ENCODE peak calls at places on chromosomes 11 and 22, in eight cellular contexts. One of them, this sample, is unnamed.

GRCh38 chr11:14449302-14449714 is 50.3 kb downstream of the COPB1 start:
- DNase-seq in mucosa of descending colon: no peak
- DNase-seq in uterus: no peak
- DNase-seq in NCI-H1417: no peak
- DNase-seq in T-helper 9 cell: no peak
- DNase-seq in mesendoderm: no peak
- DNase-seq in MM.1S: no peak
- DNase-seq in CD8-positive, alpha-beta T cell: no peak
- DNase-seq in this sample: no peak

GRCh38 chr11:105935791-105936190 is 86.2 kb downstream of the MSANTD4 start:
- DNase-seq in uterus: no peak
- DNase-seq in NCI-H1417: peak; percentile 63
- DNase-seq in mesendoderm: no peak
- DNase-seq in MM.1S: no peak
- DNase-seq in mucosa of descending colon: no peak
- DNase-seq in T-helper 9 cell: no peak
- DNase-seq in CD8-positive, alpha-beta T cell: no peak
- DNase-seq in this sample: peak; percentile 17

GRCh38 chr22:22934543-22935055 is 47.0 kb downstream of the IGLL5 start:
- DNase-seq in T-helper 9 cell: no peak
- DNase-seq in MM.1S: no peak
- DNase-seq in CD8-positive, alpha-beta T cell: no peak
- DNase-seq in uterus: no peak
- DNase-seq in mesendoderm: no peak
- DNase-seq in mucosa of descending colon: no peak
- DNase-seq in NCI-H1417: no peak
- DNase-seq in this sample: no peak

GRCh38 chr11:128553662-128554392 is 33.5 kb downstream of the ETS1 start:
- DNase-seq in T-helper 9 cell: no peak
- DNase-seq in mucosa of descending colon: no peak
- DNase-seq in CD8-positive, alpha-beta T cell: no peak
- DNase-seq in NCI-H1417: peak; percentile 35
- DNase-seq in uterus: no peak
- DNase-seq in MM.1S: no peak
- DNase-seq in mesendoderm: peak; percentile 69
- DNase-seq in this sample: no peak

GRCh38 chr11:118699508-118700220 is 20.2 kb upstream of the TREH start:
- DNase-seq in mucosa of descending colon: peak; percentile 27
- DNase-seq in mesendoderm: peak; percentile 64
- DNase-seq in NCI-H1417: no peak
- DNase-seq in uterus: no peak
- DNase-seq in MM.1S: no peak
- DNase-seq in CD8-positive, alpha-beta T cell: peak; percentile 57
- DNase-seq in T-helper 9 cell: peak; percentile 55
- DNase-seq in this sample: no peak

GRCh38 chr11:66595245-66595904 is 2.4 kb downstream of the CCS start:
- DNase-seq in mesendoderm: no peak
- DNase-seq in uterus: no peak
- DNase-seq in mucosa of descending colon: peak; percentile 25
- DNase-seq in CD8-positive, alpha-beta T cell: no peak
- DNase-seq in NCI-H1417: no peak
- DNase-seq in MM.1S: no peak
- DNase-seq in T-helper 9 cell: no peak
- DNase-seq in this sample: no peak

GRCh38 chr11:66008468-66009101 is 3.2 kb upstream of the CST6 start:
- DNase-seq in mesendoderm: peak; percentile 57
- DNase-seq in T-helper 9 cell: no peak
- DNase-seq in mucosa of descending colon: no peak
- DNase-seq in CD8-positive, alpha-beta T cell: no peak
- DNase-seq in NCI-H1417: no peak
- DNase-seq in uterus: no peak
- DNase-seq in MM.1S: no peak
- DNase-seq in this sample: no peak

GRCh38 chr11:35583126-35583525 is 35.1 kb upstream of the FJX1 start:
- DNase-seq in CD8-positive, alpha-beta T cell: no peak
- DNase-seq in T-helper 9 cell: no peak
- DNase-seq in NCI-H1417: no peak
- DNase-seq in mesendoderm: no peak
- DNase-seq in mucosa of descending colon: no peak
- DNase-seq in uterus: no peak
- DNase-seq in MM.1S: no peak
- DNase-seq in this sample: no peak

GRCh38 chr11:119751281-119752060 is 22.5 kb upstream of the NECTIN1 start:
- DNase-seq in mesendoderm: no peak
- DNase-seq in T-helper 9 cell: no peak
- DNase-seq in uterus: no peak
- DNase-seq in CD8-positive, alpha-beta T cell: no peak
- DNase-seq in MM.1S: peak; percentile 14
- DNase-seq in NCI-H1417: peak; percentile 20
- DNase-seq in mucosa of descending colon: peak; percentile 22
- DNase-seq in this sample: no peak

GRCh38 chr11:128610765-128611617 is 23.6 kb upstream of the ETS1 start:
- DNase-seq in mesendoderm: no peak
- DNase-seq in mucosa of descending colon: peak; percentile 44
- DNase-seq in uterus: no peak
- DNase-seq in NCI-H1417: no peak
- DNase-seq in CD8-positive, alpha-beta T cell: peak; percentile 51
- DNase-seq in T-helper 9 cell: peak; percentile 30
- DNase-seq in MM.1S: peak; percentile 97
- DNase-seq in this sample: no peak

GRCh38 chr22:30705710-30706651 is 11.3 kb downstream of the OSBP2 start:
- DNase-seq in T-helper 9 cell: no peak
- DNase-seq in uterus: no peak
- DNase-seq in CD8-positive, alpha-beta T cell: no peak
- DNase-seq in MM.1S: peak; percentile 73
- DNase-seq in mesendoderm: peak; percentile 84
- DNase-seq in mucosa of descending colon: no peak
- DNase-seq in NCI-H1417: peak; percentile 25
- DNase-seq in this sample: no peak

GRCh38 chr22:32818446-32819115 is 17.1 kb downstream of the TIMP3 start:
- DNase-seq in NCI-H1417: no peak
- DNase-seq in mucosa of descending colon: no peak
- DNase-seq in MM.1S: no peak
- DNase-seq in uterus: no peak
- DNase-seq in CD8-positive, alpha-beta T cell: no peak
- DNase-seq in mesendoderm: peak; percentile 75
- DNase-seq in T-helper 9 cell: no peak
- DNase-seq in this sample: no peak

GRCh38 chr11:92159931-92160330 is 64.7 kb upstream of the FAT3 start:
- DNase-seq in CD8-positive, alpha-beta T cell: no peak
- DNase-seq in uterus: no peak
- DNase-seq in mucosa of descending colon: no peak
- DNase-seq in mesendoderm: no peak
- DNase-seq in MM.1S: no peak
- DNase-seq in T-helper 9 cell: no peak
- DNase-seq in NCI-H1417: no peak
- DNase-seq in this sample: no peak

GRCh38 chr22:35306350-35306967 is 6.8 kb downstream of the TOM1 start:
- DNase-seq in mesendoderm: no peak
- DNase-seq in CD8-positive, alpha-beta T cell: no peak
- DNase-seq in uterus: no peak
- DNase-seq in mucosa of descending colon: no peak
- DNase-seq in MM.1S: no peak
- DNase-seq in T-helper 9 cell: no peak
- DNase-seq in NCI-H1417: peak; percentile 2
- DNase-seq in this sample: peak; percentile 36

GRCh38 chr22:47310601-47311000 is 548.2 kb downstream of the TBC1D22A start:
- DNase-seq in NCI-H1417: no peak
- DNase-seq in MM.1S: no peak
- DNase-seq in CD8-positive, alpha-beta T cell: no peak
- DNase-seq in uterus: no peak
- DNase-seq in mesendoderm: no peak
- DNase-seq in mucosa of descending colon: no peak
- DNase-seq in T-helper 9 cell: no peak
- DNase-seq in this sample: no peak

GRCh38 chr11:134762248-134763029 is 350.4 kb upstream of the B3GAT1 start:
- DNase-seq in MM.1S: no peak
- DNase-seq in NCI-H1417: no peak
- DNase-seq in mucosa of descending colon: no peak
- DNase-seq in T-helper 9 cell: no peak
- DNase-seq in CD8-positive, alpha-beta T cell: no peak
- DNase-seq in uterus: no peak
- DNase-seq in mesendoderm: no peak
- DNase-seq in this sample: no peak

GRCh38 chr11:36953986-36954385 is 355.9 kb upstream of the RAG2 start:
- DNase-seq in CD8-positive, alpha-beta T cell: no peak
- DNase-seq in MM.1S: no peak
- DNase-seq in uterus: no peak
- DNase-seq in NCI-H1417: no peak
- DNase-seq in T-helper 9 cell: no peak
- DNase-seq in mucosa of descending colon: no peak
- DNase-seq in mesendoderm: no peak
- DNase-seq in this sample: no peak

GRCh38 chr11:67629386-67630229 is at the start of gene NUDT8:
- DNase-seq in T-helper 9 cell: peak; percentile 77
- DNase-seq in mesendoderm: peak; percentile 92
- DNase-seq in NCI-H1417: peak; percentile 57
- DNase-seq in MM.1S: peak; percentile 93
- DNase-seq in mucosa of descending colon: peak; percentile 90
- DNase-seq in uterus: peak; percentile 79
- DNase-seq in CD8-positive, alpha-beta T cell: peak; percentile 80
- DNase-seq in this sample: peak; percentile 36

GRCh38 chr11:46402957-46403902 is 11.7 kb upstream of the CHRM4 start:
- DNase-seq in CD8-positive, alpha-beta T cell: no peak
- DNase-seq in NCI-H1417: no peak
- DNase-seq in uterus: no peak
- DNase-seq in T-helper 9 cell: no peak
- DNase-seq in mucosa of descending colon: no peak
- DNase-seq in MM.1S: no peak
- DNase-seq in mesendoderm: no peak
- DNase-seq in this sample: no peak

GRCh38 chr11:13465909-13466371 is 2.9 kb upstream of the BTBD10 start:
- DNase-seq in CD8-positive, alpha-beta T cell: no peak
- DNase-seq in T-helper 9 cell: no peak
- DNase-seq in uterus: no peak
- DNase-seq in MM.1S: peak; percentile 34
- DNase-seq in mesendoderm: no peak
- DNase-seq in NCI-H1417: peak; percentile 30
- DNase-seq in mucosa of descending colon: peak; percentile 47
- DNase-seq in this sample: no peak

GRCh38 chr22:37931893-37932389 is 21.5 kb downstream of the C22orf23 start:
- DNase-seq in mesendoderm: peak; percentile 26
- DNase-seq in MM.1S: no peak
- DNase-seq in T-helper 9 cell: no peak
- DNase-seq in mucosa of descending colon: no peak
- DNase-seq in uterus: no peak
- DNase-seq in NCI-H1417: no peak
- DNase-seq in CD8-positive, alpha-beta T cell: no peak
- DNase-seq in this sample: no peak